ENCODE peak calls at places on chromosome 9, in four cellular contexts. One of them, this sample, is unnamed.

GRCh38 chr9:117624106-117624505 is 80.1 kb upstream of the TLR4 start:
- DNase-seq in spleen: no peak
- DNase-seq in SK-N-MC: no peak
- DNase-seq in stomach: no peak
- DNase-seq in this sample: no peak

GRCh38 chr9:5789489-5789888 is 43.4 kb downstream of the ERMP1 start:
- DNase-seq in spleen: no peak
- DNase-seq in SK-N-MC: no peak
- DNase-seq in stomach: no peak
- DNase-seq in this sample: no peak

GRCh38 chr9:75175395-75175794 is 87.1 kb downstream of the OSTF1 start:
- DNase-seq in spleen: no peak
- DNase-seq in SK-N-MC: no peak
- DNase-seq in stomach: no peak
- DNase-seq in this sample: no peak

GRCh38 chr9:95138474-95138873 is 179.0 kb downstream of the FANCC start:
- DNase-seq in spleen: no peak
- DNase-seq in SK-N-MC: no peak
- DNase-seq in stomach: no peak
- DNase-seq in this sample: no peak

GRCh38 chr9:111036068-111036789 is 2.0 kb downstream of the LPAR1 start:
- DNase-seq in spleen: peak
- DNase-seq in SK-N-MC: no peak
- DNase-seq in stomach: peak
- DNase-seq in this sample: no peak

GRCh38 chr9:132066057-132066456 is 13.6 kb downstream of the MED27 start:
- DNase-seq in spleen: no peak
- DNase-seq in SK-N-MC: no peak
- DNase-seq in stomach: no peak
- DNase-seq in this sample: no peak

GRCh38 chr9:456365-456764 is 241.7 kb downstream of the DOCK8 start:
- DNase-seq in spleen: no peak
- DNase-seq in SK-N-MC: no peak
- DNase-seq in stomach: peak
- DNase-seq in this sample: no peak

GRCh38 chr9:86185872-86186271 is 73.6 kb downstream of the C9orf153 start:
- DNase-seq in spleen: no peak
- DNase-seq in SK-N-MC: no peak
- DNase-seq in stomach: no peak
- DNase-seq in this sample: no peak

GRCh38 chr9:18459958-18460584 is 13.9 kb upstream of the ADAMTSL1 start:
- DNase-seq in spleen: no peak
- DNase-seq in SK-N-MC: no peak
- DNase-seq in stomach: no peak
- DNase-seq in this sample: no peak

GRCh38 chr9:133160742-133161541 is 2.8 kb downstream of the GBGT1 start:
- DNase-seq in spleen: peak
- DNase-seq in SK-N-MC: no peak
- DNase-seq in stomach: peak
- DNase-seq in this sample: peak

GRCh38 chr9:112011051-112011620 is 114.5 kb downstream of the UGCG start:
- DNase-seq in spleen: no peak
- DNase-seq in SK-N-MC: no peak
- DNase-seq in stomach: no peak
- DNase-seq in this sample: no peak

GRCh38 chr9:106860731-106861584 is 2.0 kb upstream of the ZNF462 start:
- DNase-seq in spleen: no peak
- DNase-seq in SK-N-MC: no peak
- DNase-seq in stomach: no peak
- DNase-seq in this sample: no peak

GRCh38 chr9:70100362-70100761 is 56.7 kb downstream of the MAMDC2 start:
- DNase-seq in spleen: no peak
- DNase-seq in SK-N-MC: no peak
- DNase-seq in stomach: no peak
- DNase-seq in this sample: no peak

GRCh38 chr9:80995759-80996158 is 693.6 kb downstream of the TLE1 start:
- DNase-seq in spleen: no peak
- DNase-seq in SK-N-MC: no peak
- DNase-seq in stomach: no peak
- DNase-seq in this sample: no peak
- TF ChIP-seq POLR2AphosphoS5 in spleen: no peak
- TF ChIP-seq POLR2AphosphoS5 in SK-N-MC: no peak
- TF ChIP-seq POLR2AphosphoS5 in stomach: no peak
- TF ChIP-seq POLR2AphosphoS5 in this sample: no peak

GRCh38 chr9:135851748-135852147 is 55.6 kb downstream of the CAMSAP1 start:
- DNase-seq in spleen: no peak
- DNase-seq in SK-N-MC: no peak
- DNase-seq in stomach: no peak
- DNase-seq in this sample: no peak
- TF ChIP-seq POLR2AphosphoS5 in spleen: no peak
- TF ChIP-seq POLR2AphosphoS5 in SK-N-MC: no peak
- TF ChIP-seq POLR2AphosphoS5 in stomach: no peak
- TF ChIP-seq POLR2AphosphoS5 in this sample: no peak

GRCh38 chr9:125413579-125413978 is 152.0 kb downstream of the GAPVD1 start:
- DNase-seq in spleen: no peak
- DNase-seq in SK-N-MC: no peak
- DNase-seq in stomach: no peak
- DNase-seq in this sample: no peak
- TF ChIP-seq POLR2AphosphoS5 in spleen: no peak
- TF ChIP-seq POLR2AphosphoS5 in SK-N-MC: no peak
- TF ChIP-seq POLR2AphosphoS5 in stomach: no peak
- TF ChIP-seq POLR2AphosphoS5 in this sample: no peak

GRCh38 chr9:137618105-137619067 is at the start of gene EHMT1:
- DNase-seq in spleen: peak
- DNase-seq in SK-N-MC: no peak
- DNase-seq in stomach: peak
- DNase-seq in this sample: peak
- TF ChIP-seq POLR2AphosphoS5 in spleen: peak
- TF ChIP-seq POLR2AphosphoS5 in SK-N-MC: peak
- TF ChIP-seq POLR2AphosphoS5 in stomach: peak
- TF ChIP-seq POLR2AphosphoS5 in this sample: peak

GRCh38 chr9:20684865-20685696 is 1.0 kb downstream of the FOCAD start:
- DNase-seq in spleen: no peak
- DNase-seq in SK-N-MC: peak
- DNase-seq in stomach: no peak
- DNase-seq in this sample: no peak
- TF ChIP-seq POLR2AphosphoS5 in spleen: no peak
- TF ChIP-seq POLR2AphosphoS5 in SK-N-MC: no peak
- TF ChIP-seq POLR2AphosphoS5 in stomach: peak
- TF ChIP-seq POLR2AphosphoS5 in this sample: no peak

GRCh38 chr9:137240841-137241489 is at the start of gene TUBB4B:
- DNase-seq in spleen: peak
- DNase-seq in SK-N-MC: peak
- DNase-seq in stomach: peak
- DNase-seq in this sample: peak

GRCh38 chr9:137243626-137244485 is 2.8 kb downstream of the TUBB4B start:
- DNase-seq in spleen: no peak
- DNase-seq in SK-N-MC: no peak
- DNase-seq in stomach: no peak
- DNase-seq in this sample: no peak

GRCh38 chr9:137242329-137243204 is 1.5 kb downstream of the TUBB4B start:
- DNase-seq in spleen: no peak
- DNase-seq in SK-N-MC: no peak
- DNase-seq in stomach: no peak
- DNase-seq in this sample: no peak

GRCh38 chr9:137240321-137240840 is 706 bp upstream of the TUBB4B start:
- DNase-seq in spleen: no peak
- DNase-seq in SK-N-MC: no peak
- DNase-seq in stomach: peak
- DNase-seq in this sample: peak

GRCh38 chr9:137241490-137242328 is 622 bp downstream of the TUBB4B start:
- DNase-seq in spleen: peak
- DNase-seq in SK-N-MC: no peak
- DNase-seq in stomach: peak
- DNase-seq in this sample: peak
- TF ChIP-seq POLR2AphosphoS5 in spleen: no peak
- TF ChIP-seq POLR2AphosphoS5 in SK-N-MC: no peak
- TF ChIP-seq POLR2AphosphoS5 in stomach: no peak
- TF ChIP-seq POLR2AphosphoS5 in this sample: no peak

GRCh38 chr9:119360237-119360636 is 9.0 kb downstream of the BRINP1 start:
- DNase-seq in spleen: no peak
- DNase-seq in SK-N-MC: no peak
- DNase-seq in stomach: no peak
- DNase-seq in this sample: no peak
- TF ChIP-seq POLR2AphosphoS5 in spleen: no peak
- TF ChIP-seq POLR2AphosphoS5 in SK-N-MC: no peak
- TF ChIP-seq POLR2AphosphoS5 in stomach: no peak
- TF ChIP-seq POLR2AphosphoS5 in this sample: no peak

GRCh38 chr9:134735441-134736175 is 94.0 kb downstream of the COL5A1 start:
- DNase-seq in spleen: no peak
- DNase-seq in SK-N-MC: no peak
- DNase-seq in stomach: peak
- DNase-seq in this sample: no peak
- TF ChIP-seq POLR2AphosphoS5 in spleen: no peak
- TF ChIP-seq POLR2AphosphoS5 in SK-N-MC: no peak
- TF ChIP-seq POLR2AphosphoS5 in stomach: peak
- TF ChIP-seq POLR2AphosphoS5 in this sample: no peak